ENCODE peak calls at places on chromosomes 6 and 20, in five cellular contexts. Q is hepatocyte, H is neural progenitor cell, V is astrocyte, F is GM23248. O is an unnamed sample.

GRCh38 chr6:56539503-56540105 is 103.1 kb downstream of the DST start:
- DNase-seq in V (no peak), F (no peak), Q (no peak), H (no peak), O (no peak)

GRCh38 chr20:445514-446336 is 16.6 kb downstream of the TBC1D20 start:
- DNase-seq in V (no peak), H (no peak), F (no peak), Q (no peak), O (no peak)

GRCh38 chr6:126657556-126658129 is 317.7 kb downstream of the CENPW start:
- DNase-seq in F (peak), H (peak), V (peak), Q (peak), O (peak)

GRCh38 chr20:63884506-63885263 is 10.2 kb upstream of the DNAJC5 start:
- DNase-seq in H (no peak), V (no peak), Q (no peak), F (no peak), O (no peak)

GRCh38 chr20:36571564-36572504 is 1.6 kb upstream of the TGIF2 start:
- DNase-seq in V (no peak), H (peak), F (no peak), Q (peak), O (no peak)

GRCh38 chr6:42387336-42387735 is 64.4 kb downstream of the TRERF1 start:
- DNase-seq in H (no peak), F (no peak), Q (no peak), V (no peak), O (peak)

GRCh38 chr6:10586302-10586701 is 65.2 kb downstream of the GCNT2 start:
- DNase-seq in F (no peak), V (peak), Q (no peak), H (peak), O (no peak)

GRCh38 chr20:4916991-4917881 is 84.1 kb downstream of the SLC23A2 start:
- DNase-seq in H (peak), Q (no peak), F (peak), V (peak), O (peak)

GRCh38 chr6:151391021-151391470 is 313 bp downstream of the ZBTB2 start:
- DNase-seq in H (peak), Q (peak), F (peak), V (peak), O (no peak)

GRCh38 chr6:24140572-24140971 is 14.6 kb downstream of the NRSN1 start:
- DNase-seq in V (no peak), F (no peak), H (no peak), Q (no peak), O (no peak)

GRCh38 chr6:145809211-145809610 is 5.4 kb downstream of the FBXO30 start:
- DNase-seq in F (peak), H (no peak), V (no peak), Q (no peak), O (no peak)

GRCh38 chr6:39084506-39084905 is 30.5 kb downstream of the SAYSD1 start:
- DNase-seq in Q (no peak), V (no peak), F (no peak), H (no peak), O (no peak)

GRCh38 chr6:169424821-169425240 is 171.2 kb upstream of the THBS2 start:
- DNase-seq in V (no peak), H (no peak), F (peak), Q (no peak), O (no peak)

GRCh38 chr20:21529863-21530262 is 16.0 kb upstream of the NKX2-2 start:
- DNase-seq in F (no peak), Q (no peak), H (peak), V (no peak), O (no peak)

GRCh38 chr20:10611357-10611756 is 62.4 kb downstream of the JAG1 start:
- DNase-seq in F (peak), H (peak), V (no peak), Q (peak), O (peak)

GRCh38 chr6:138307352-138307751 is 70.4 kb upstream of the SMIM28 start:
- DNase-seq in Q (no peak), V (peak), H (no peak), F (no peak), O (peak)

GRCh38 chr20:52426856-52427255 is 235.3 kb upstream of the ZFP64 start:
- DNase-seq in F (no peak), V (no peak), Q (no peak), H (no peak), O (no peak)

GRCh38 chr6:45006893-45007292 is 321.2 kb upstream of the RUNX2 start:
- DNase-seq in Q (no peak), F (no peak), H (no peak), V (no peak), O (no peak)
- TF ChIP-seq EZH2 in Q (no peak), F (no peak), H (no peak), V (no peak), O (no peak)

GRCh38 chr6:159174263-159174974 is 5.2 kb downstream of the FNDC1 start:
- DNase-seq in Q (peak), H (peak), V (peak), F (peak), O (peak)
- TF ChIP-seq EZH2 in Q (no peak), H (peak), V (no peak), F (no peak), O (no peak)

GRCh38 chr6:27667016-27667415 is 194.1 kb upstream of the ZNF184 start:
- DNase-seq in F (no peak), V (no peak), Q (no peak), H (no peak), O (no peak)

GRCh38 chr6:27669278-27669797 is 196.4 kb upstream of the ZNF184 start:
- DNase-seq in H (peak), Q (no peak), V (no peak), F (peak), O (peak)

GRCh38 chr6:27667651-27668441 is 194.9 kb upstream of the ZNF184 start:
- DNase-seq in Q (no peak), F (peak), H (peak), V (no peak), O (no peak)

GRCh38 chr6:27669798-27670301 is 196.9 kb upstream of the ZNF184 start:
- DNase-seq in H (peak), V (no peak), Q (no peak), F (no peak), O (no peak)

DNA sequence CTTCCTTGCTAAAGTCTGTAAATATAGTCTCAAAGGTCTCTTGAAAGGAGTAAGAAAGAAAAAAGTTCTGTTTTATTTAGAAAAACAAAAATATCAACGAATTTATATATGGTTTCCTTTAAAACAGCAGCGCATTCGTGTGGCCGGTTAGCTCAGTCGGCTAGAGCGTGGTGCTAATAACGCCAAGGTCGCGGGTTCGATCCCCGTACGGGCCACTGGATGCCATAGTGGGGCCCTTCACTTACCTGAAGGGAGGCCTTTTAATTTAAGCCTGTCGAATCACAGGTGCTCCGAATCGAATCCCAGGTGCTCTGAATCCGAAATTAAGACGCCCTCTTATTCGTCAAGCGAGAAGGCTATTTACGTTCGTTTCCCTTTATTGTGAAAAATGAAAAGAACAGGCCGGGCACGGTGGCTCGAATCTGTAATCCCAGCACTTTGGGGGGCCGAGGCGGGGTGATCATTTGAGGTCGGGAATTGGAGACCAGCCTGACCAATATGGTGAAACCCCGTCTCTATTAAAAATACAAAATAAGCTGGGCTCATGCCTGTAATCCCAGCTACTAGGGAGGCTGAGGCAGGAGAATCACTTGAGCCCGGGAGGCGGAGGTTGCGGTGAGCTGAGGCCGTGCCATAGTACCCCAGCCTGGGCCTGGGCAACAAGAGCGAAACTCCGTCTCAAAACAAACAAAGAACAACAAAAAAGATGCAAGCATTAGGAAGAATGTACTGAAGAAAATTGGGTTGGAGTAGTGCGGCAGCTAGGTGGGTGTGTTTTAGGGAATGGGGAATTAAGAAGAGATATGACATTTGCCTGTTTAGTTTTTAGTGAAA is 195.8 kb upstream of the ZNF184 start:
- DNase-seq in F (peak), Q (peak), V (peak), H (peak), O (peak)
- TF ChIP-seq EZH2 in F (no peak), Q (no peak), V (no peak), H (peak), O (no peak)

GRCh38 chr20:31859266-31859997 is 10.9 kb downstream of the DUSP15 start:
- DNase-seq in V (no peak), F (no peak), H (no peak), Q (no peak), O (no peak)

GRCh38 chr20:31859998-31860380 is 10.3 kb downstream of the DUSP15 start:
- DNase-seq in V (no peak), H (no peak), F (no peak), Q (no peak), O (no peak)

GRCh38 chr20:31861346-31862156 is 8.8 kb downstream of the DUSP15 start:
- DNase-seq in V (no peak), H (peak), Q (peak), F (peak), O (peak)

GRCh38 chr20:31862157-31862470 is 8.2 kb downstream of the DUSP15 start:
- DNase-seq in H (no peak), V (no peak), F (no peak), Q (no peak), O (no peak)

DNA sequence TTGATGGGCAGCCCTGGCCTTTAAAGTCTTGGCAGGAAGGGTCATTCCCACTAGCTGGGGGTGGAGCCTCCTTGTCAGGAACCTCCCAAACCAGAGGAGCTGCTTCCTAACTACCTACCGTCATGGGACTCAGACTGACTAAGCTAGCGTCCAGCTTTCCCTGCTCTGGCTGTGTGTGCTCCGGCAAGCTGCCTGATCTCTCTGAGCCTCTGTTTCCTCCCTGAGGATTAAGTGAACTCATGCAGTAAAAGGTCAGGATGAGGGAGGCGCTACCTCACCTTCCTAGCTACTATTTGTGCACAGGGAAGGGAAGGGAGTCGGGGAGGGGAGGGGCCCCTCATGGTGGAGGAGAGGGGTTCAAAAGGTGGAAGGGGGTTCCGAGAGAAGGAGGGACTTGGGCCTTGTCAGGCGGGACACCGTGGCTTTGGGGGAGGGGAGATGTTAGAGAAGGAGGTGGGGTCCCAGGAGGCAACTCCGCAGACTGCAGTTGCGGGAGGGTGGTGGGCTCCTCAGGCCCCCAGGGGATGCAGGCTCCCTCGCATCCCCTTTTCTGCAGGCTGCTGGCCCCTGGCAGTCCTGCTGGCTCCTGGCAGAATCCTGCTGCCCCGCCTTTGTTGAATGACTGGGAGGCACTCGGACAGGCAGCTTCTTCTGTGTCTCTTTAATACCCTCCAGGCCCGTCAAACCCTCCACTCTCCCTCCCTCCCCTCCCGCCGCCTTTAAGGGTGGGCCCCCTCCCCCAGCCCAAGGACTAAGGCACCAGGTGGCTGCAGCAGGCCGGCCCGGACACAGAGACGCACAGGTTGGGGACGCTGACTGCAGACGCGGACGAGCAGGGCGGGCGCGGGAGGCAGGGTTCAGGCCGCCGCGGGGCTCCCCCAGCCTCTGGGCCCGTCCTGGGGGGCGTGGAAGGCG is 9.6 kb downstream of the DUSP15 start:
- DNase-seq in F (peak), V (no peak), Q (peak), H (peak), O (peak)
- TF ChIP-seq EZH2 in F (peak), V (peak), Q (no peak), H (no peak), O (peak)